ENCODE peak calls at places on chromosomes 6 and 20, in seven cellular contexts. A is cardiac muscle cell, B is heart left ventricle, W is omental fat pad, X is fibroblast of pulmonary artery, M is AG10803, R is astrocyte of the spinal cord. I is an unnamed sample.

GRCh38 chr6:116210750-116211425 is 43.0 kb downstream of the TSPYL4 start:
- DNase-seq in W (no peak), M (peak; percentile 69), B (peak; percentile 76), R (peak; percentile 55), X (peak; percentile 65), A (peak; percentile 66), I (peak; percentile 79)

GRCh38 chr20:58081842-58082241 is 146.6 kb downstream of the ANKRD60 start:
- DNase-seq in A (peak; percentile 58), W (no peak), B (no peak), R (peak; percentile 72), M (peak; percentile 85), X (peak; percentile 50), I (peak; percentile 79)

GRCh38 chr20:30816182-30816645 is 441.2 kb upstream of the DEFB115 start:
- DNase-seq in M (peak; percentile 27), R (no peak), W (no peak), A (peak; percentile 68), B (peak; percentile 42), X (no peak), I (peak; percentile 26)

GRCh38 chr6:99151634-99152344 is 197.7 kb downstream of the FAXC start:
- DNase-seq in X (peak; percentile 11), B (peak; percentile 13), R (peak; percentile 13), W (no peak), A (peak; percentile 11), M (peak; percentile 12), I (no peak)

GRCh38 chr6:155495011-155495768 is 39.6 kb upstream of the NOX3 start:
- DNase-seq in X (peak; percentile 93), B (peak; percentile 12), A (peak; percentile 97), R (peak; percentile 70), W (no peak), M (peak; percentile 94), I (peak; percentile 77)

GRCh38 chr20:36645998-36646397 is at the start of gene SLA2:
- DNase-seq in A (no peak), B (no peak), X (no peak), R (no peak), M (no peak), W (no peak), I (no peak)

GRCh38 chr6:166640342-166641043 is 13.4 kb upstream of the RPS6KA2 start:
- DNase-seq in A (no peak), X (peak; percentile 35), M (no peak), W (no peak), R (peak; percentile 17), B (peak; percentile 58), I (no peak)

GRCh38 chr6:692356-692851 is 535 bp downstream of the EXOC2 start:
- DNase-seq in A (peak; percentile 35), M (peak; percentile 29), X (peak; percentile 39), R (peak; percentile 44), B (peak; percentile 18), W (no peak), I (peak; percentile 24)

GRCh38 chr20:31707994-31708744 is 14.5 kb downstream of the BCL2L1 start:
- DNase-seq in W (no peak), A (no peak), B (peak; percentile 62), X (no peak), M (no peak), R (no peak), I (no peak)

GRCh38 chr20:31494131-31494530 is 19.0 kb downstream of the REM1 start:
- DNase-seq in M (peak; percentile 48), B (no peak), A (peak; percentile 73), R (no peak), W (no peak), X (peak; percentile 59), I (peak; percentile 41)

GRCh38 chr6:52157301-52157930 is 28.8 kb upstream of the IL17A start:
- DNase-seq in B (no peak), A (peak; percentile 0), R (peak; percentile 20), W (no peak), X (no peak), M (peak; percentile 11), I (peak; percentile 7)

GRCh38 chr6:20211941-20212391 is 303 bp downstream of the MBOAT1 start:
- DNase-seq in A (peak; percentile 47), X (peak; percentile 47), R (no peak), W (no peak), M (peak; percentile 42), B (no peak), I (no peak)

GRCh38 chr6:73519943-73520687 is 717 bp downstream of the EEF1A1 start:
- DNase-seq in R (peak; percentile 78), X (peak; percentile 83), A (peak; percentile 82), W (peak; percentile 47), M (peak; percentile 82), B (peak; percentile 78), I (peak; percentile 59)

GRCh38 chr20:47970282-47970903 is 185.1 kb upstream of the SULF2 start:
- DNase-seq in A (no peak), B (no peak), R (no peak), M (no peak), X (no peak), W (no peak), I (no peak)

GRCh38 chr6:72724545-72724944 is 102.7 kb downstream of the KCNQ5 start:
- DNase-seq in X (no peak), M (peak; percentile 43), W (no peak), R (peak; percentile 58), B (no peak), A (no peak), I (no peak)

GRCh38 chr6:111757342-111757741 is 115.9 kb downstream of the FYN start:
- DNase-seq in W (no peak), X (peak; percentile 59), R (peak; percentile 71), A (peak; percentile 48), M (peak; percentile 54), B (no peak), I (peak; percentile 39)

GRCh38 chr6:97712751-97713150 is 429.7 kb upstream of the MMS22L start:
- DNase-seq in M (no peak), X (no peak), A (no peak), B (no peak), R (no peak), W (no peak), I (no peak)

GRCh38 chr6:35728663-35729348 is 8.0 kb upstream of the ARMC12 start:
- DNase-seq in M (no peak), B (peak; percentile 35), X (no peak), W (no peak), R (no peak), A (no peak), I (no peak)

GRCh38 chr6:11202513-11203305 is 29.8 kb downstream of the NEDD9 start:
- DNase-seq in R (peak; percentile 82), A (peak; percentile 25), M (peak; percentile 50), X (no peak), W (no peak), B (no peak), I (no peak)

GRCh38 chr20:7841967-7842301 is 98.3 kb downstream of the HAO1 start:
- DNase-seq in A (peak; percentile 94), R (peak; percentile 95), B (peak; percentile 18), W (no peak), X (peak; percentile 97), M (peak; percentile 82), I (peak; percentile 96)

GRCh38 chr6:44804016-44804415 is 416.5 kb downstream of the CDC5L start:
- DNase-seq in X (no peak), W (no peak), A (no peak), R (no peak), B (no peak), M (no peak), I (no peak)

GRCh38 chr6:44801188-44801587 is 413.7 kb downstream of the CDC5L start:
- DNase-seq in X (no peak), A (no peak), B (no peak), M (peak; percentile 32), W (no peak), R (no peak), I (no peak)

GRCh38 chr6:44804546-44804945 is 417.0 kb downstream of the CDC5L start:
- DNase-seq in R (no peak), X (no peak), A (no peak), M (no peak), B (no peak), W (no peak), I (no peak)

GRCh38 chr6:44795326-44795725 is 407.8 kb downstream of the CDC5L start:
- DNase-seq in R (no peak), B (no peak), A (no peak), W (no peak), M (no peak), X (no peak), I (no peak)

GRCh38 chr6:44800171-44800671 is 412.7 kb downstream of the CDC5L start:
- DNase-seq in R (peak; percentile 89), M (peak; percentile 71), A (peak; percentile 86), B (no peak), X (peak; percentile 82), W (no peak), I (peak; percentile 38)
- TF ChIP-seq CTCF in R (no peak), M (no peak), A (no peak), B (no peak), X (peak; percentile 12), W (no peak), I (no peak)

DNA sequence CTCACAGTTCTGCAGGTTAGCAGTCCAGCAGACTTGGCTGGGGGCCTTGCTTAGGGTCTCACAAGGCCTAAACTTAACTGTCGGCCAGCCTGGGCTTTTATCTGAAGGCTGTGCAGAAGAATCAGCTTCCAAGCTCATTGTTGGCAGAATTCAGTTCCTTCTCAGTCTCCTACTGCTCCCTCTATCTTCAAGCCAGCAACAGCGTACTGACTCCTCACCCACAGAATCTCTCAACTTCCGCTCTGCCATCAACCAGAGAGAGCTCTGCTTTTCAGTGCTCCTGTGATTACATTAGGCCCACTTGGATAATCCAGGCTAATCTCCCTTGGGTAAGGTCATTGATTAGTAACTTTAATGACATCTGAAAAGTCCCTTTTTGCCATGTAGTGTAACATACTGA is 30.2 kb upstream of the NHSL1 start:
- DNase-seq in W (no peak), X (no peak), A (peak; percentile 45), B (no peak), R (peak; percentile 22), M (no peak), I (no peak)
- TF ChIP-seq CTCF in W (no peak), X (peak; percentile 43), A (peak; percentile 31), B (no peak), R (peak; percentile 26), M (no peak), I (no peak)

DNA sequence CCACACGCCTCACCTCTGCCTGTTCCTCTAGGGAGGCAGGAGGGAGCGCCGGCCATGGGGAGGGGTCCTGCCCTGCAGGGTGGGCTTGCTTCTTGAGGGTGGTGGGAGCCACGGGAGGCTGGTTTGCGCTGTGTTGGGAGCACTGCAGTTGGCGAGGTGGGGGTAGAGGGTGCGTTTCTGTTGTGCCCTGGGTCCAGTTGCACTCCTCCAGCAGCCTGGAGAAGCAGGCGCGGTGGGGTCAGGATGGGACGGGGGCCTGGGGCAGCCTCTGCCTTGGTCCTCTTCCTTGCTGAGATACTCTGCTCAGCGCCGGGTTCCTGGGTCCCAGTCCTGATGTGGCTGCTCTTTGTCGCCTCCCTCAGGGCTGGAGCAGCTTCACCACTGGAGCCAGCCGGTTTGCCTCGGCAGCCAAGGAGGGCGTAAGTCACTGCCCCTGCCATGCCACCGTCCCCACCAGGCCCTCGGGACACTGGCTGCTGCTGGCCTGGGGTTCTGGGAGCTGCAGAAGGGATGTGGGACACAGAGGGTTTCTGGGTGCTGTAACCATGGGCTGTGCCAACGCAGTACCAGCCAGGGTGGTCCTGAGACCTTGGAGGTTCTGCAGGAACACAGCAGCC is 8.4 kb downstream of the ARFGAP1 start:
- DNase-seq in A (no peak), W (no peak), R (no peak), B (no peak), M (no peak), X (no peak), I (peak; percentile 42)
- TF ChIP-seq CTCF in A (peak; percentile 22), W (no peak), R (peak; percentile 45), B (no peak), M (peak; percentile 12), X (peak; percentile 30), I (peak; percentile 31)

DNA sequence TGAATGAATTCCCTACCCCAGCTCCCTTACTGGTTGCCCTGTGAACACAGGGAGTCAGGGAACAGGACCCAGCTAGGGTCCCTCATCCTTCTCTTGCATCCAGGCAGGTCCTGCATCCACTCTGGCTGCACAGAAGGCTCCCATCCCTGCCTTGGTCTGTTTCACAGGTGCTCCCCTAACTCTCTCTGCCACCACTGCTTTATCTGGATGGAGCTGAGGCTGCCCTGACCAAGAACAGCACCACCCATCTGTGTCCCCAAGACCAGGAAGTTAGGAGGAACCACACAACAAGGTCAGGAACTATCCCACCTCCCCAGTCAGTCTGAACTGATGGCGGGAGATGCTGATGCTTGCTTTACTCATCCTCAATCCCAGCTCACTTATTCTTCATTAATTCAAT is 16.2 kb upstream of the HLA-G start:
- DNase-seq in M (no peak), R (no peak), A (no peak), X (no peak), B (no peak), W (no peak), I (no peak)
- TF ChIP-seq CTCF in M (no peak), R (no peak), A (no peak), X (no peak), B (no peak), W (no peak), I (no peak)

I was measured in foreskin fibroblast.